ENCODE peak calls at places on chromosomes 3 and 15, in seven cellular contexts. O is epithelial cell of esophagus, Y is HCT116, G is prostate gland, B is AG04450, C is GM23338, X is cardiac muscle cell. S is an unnamed sample.

GRCh38 chr3:126750760-126751129 is 46.7 kb downstream of the CHCHD6 start:
- DNase-seq in C (peak), X (peak), Y (no peak), G (no peak), B (no peak), O (no peak), S (no peak)

GRCh38 chr15:38217181-38217580 is 35.5 kb upstream of the SPRED1 start:
- DNase-seq in G (no peak), X (no peak), B (peak), Y (no peak), O (peak), C (no peak), S (no peak)

GRCh38 chr3:100941046-100941445 is 52.2 kb downstream of the ABI3BP start:
- DNase-seq in O (peak), G (peak), X (no peak), C (no peak), Y (no peak), B (no peak), S (no peak)

GRCh38 chr3:108124337-108125150 is 33.7 kb upstream of the CD47 start:
- DNase-seq in O (no peak), Y (no peak), B (no peak), G (no peak), C (peak), X (no peak), S (no peak)

GRCh38 chr15:26126070-26126469 is 262.9 kb upstream of the ATP10A start:
- DNase-seq in X (no peak), B (no peak), G (peak), C (no peak), Y (no peak), O (no peak), S (no peak)

GRCh38 chr15:77014137-77015081 is 19.5 kb downstream of the PSTPIP1 start:
- DNase-seq in Y (no peak), C (no peak), X (no peak), G (no peak), O (no peak), B (no peak), S (no peak)

GRCh38 chr3:13479582-13480339 is at the start of gene HDAC11:
- DNase-seq in G (peak), B (peak), X (peak), O (peak), Y (peak), C (peak), S (peak)

GRCh38 chr3:181105636-181106035 is 116.1 kb upstream of the DNAJC19 start:
- DNase-seq in O (no peak), X (no peak), B (no peak), Y (no peak), C (no peak), G (no peak), S (no peak)

GRCh38 chr3:37032961-37033360 is 39.6 kb downstream of the MLH1 start:
- DNase-seq in G (peak), X (no peak), B (no peak), C (no peak), O (no peak), Y (no peak), S (no peak)

GRCh38 chr3:124627501-124627908 is 102.7 kb upstream of the UMPS start:
- DNase-seq in O (no peak), X (peak), B (no peak), G (no peak), C (no peak), Y (no peak), S (no peak)

GRCh38 chr3:172281884-172282283 is 166.4 kb downstream of the GHSR start:
- DNase-seq in B (no peak), C (no peak), O (no peak), Y (no peak), G (no peak), X (no peak), S (no peak)

GRCh38 chr3:183490653-183491052 is 62.2 kb upstream of the MCF2L2 start:
- DNase-seq in B (no peak), O (peak), Y (no peak), C (peak), X (peak), G (peak), S (no peak)

GRCh38 chr15:34986326-34987181 is 1.5 kb downstream of the ZNF770 start:
- DNase-seq in Y (no peak), B (no peak), G (no peak), X (peak), O (peak), C (no peak), S (no peak)

GRCh38 chr15:73442968-73443367 is at the start of gene REC114:
- DNase-seq in C (peak), X (no peak), Y (no peak), B (no peak), O (no peak), G (no peak), S (no peak)

GRCh38 chr3:126245811-126246727 is 65.7 kb upstream of the ALDH1L1 start:
- DNase-seq in C (peak), X (peak), B (peak), O (peak), Y (peak), G (peak), S (peak)

GRCh38 chr3:23751485-23751811 is 54.3 kb upstream of the UBE2E1 start:
- DNase-seq in X (peak), C (peak), Y (no peak), G (no peak), O (no peak), B (no peak), S (no peak)

GRCh38 chr15:92818658-92819311 is 81.3 kb upstream of the CHD2 start:
- DNase-seq in X (no peak), C (no peak), B (no peak), Y (no peak), G (no peak), O (peak), S (no peak)

GRCh38 chr15:69939513-69940440 is 157.9 kb downstream of the TLE3 start:
- DNase-seq in G (no peak), B (no peak), C (peak), O (no peak), Y (no peak), X (peak), S (no peak)

GRCh38 chr15:65382921-65383320 is 5.1 kb upstream of the IGDCC3 start:
- DNase-seq in X (no peak), C (no peak), B (no peak), O (no peak), Y (no peak), G (no peak), S (no peak)
- H3K4me3 ChIP-seq in X (no peak), C (no peak), B (no peak), O (no peak), Y (no peak), G (no peak), S (no peak)

GRCh38 chr3:16401273-16401672 is 112.2 kb downstream of the RFTN1 start:
- DNase-seq in X (no peak), B (no peak), O (no peak), C (no peak), Y (no peak), G (no peak), S (no peak)

GRCh38 chr3:16402451-16402850 is 111.0 kb downstream of the RFTN1 start:
- DNase-seq in O (peak), B (no peak), X (no peak), C (no peak), Y (no peak), G (no peak), S (no peak)

GRCh38 chr3:16400143-16400935 is 113.2 kb downstream of the RFTN1 start:
- DNase-seq in G (no peak), O (no peak), B (no peak), C (no peak), X (peak), Y (no peak), S (no peak)

GRCh38 chr3:16398542-16399126 is 114.9 kb downstream of the RFTN1 start:
- DNase-seq in X (no peak), G (no peak), O (no peak), B (no peak), Y (no peak), C (no peak), S (no peak)

DNA sequence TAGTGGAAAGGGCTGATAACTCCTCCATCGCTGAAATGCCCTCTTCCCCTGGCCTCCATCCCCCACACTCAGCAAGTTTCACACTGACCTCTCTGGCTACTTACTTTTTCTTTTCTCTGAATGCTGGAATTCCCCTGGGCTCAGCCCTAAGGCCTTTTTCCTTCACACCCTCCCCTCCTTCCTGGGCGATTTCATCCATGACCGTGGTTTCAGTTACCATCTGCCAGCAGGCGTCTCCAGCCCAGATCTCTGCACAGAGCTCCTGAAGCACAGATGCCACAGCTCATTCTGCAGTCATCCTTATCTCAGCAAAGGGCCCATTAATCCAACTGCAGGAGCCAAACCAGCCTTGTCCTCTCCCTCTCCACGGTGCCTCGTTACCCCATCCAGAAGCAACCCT is 114.0 kb downstream of the RFTN1 start:
- DNase-seq in C (peak), O (peak), Y (no peak), X (peak), G (no peak), B (peak), S (peak)
- TF ChIP-seq CTCF in C (no peak), O (no peak), Y (no peak), X (peak), G (no peak), B (peak), S (peak)

GRCh38 chr15:96349034-96349932 is 18.8 kb downstream of the NR2F2 start:
- DNase-seq in O (no peak), C (no peak), X (no peak), G (no peak), Y (no peak), B (no peak), S (no peak)

GRCh38 chr15:96345560-96346389 is 15.3 kb downstream of the NR2F2 start:
- DNase-seq in C (peak), X (peak), Y (no peak), G (peak), B (no peak), O (peak), S (no peak)

GRCh38 chr15:96346409-96346808 is 15.9 kb downstream of the NR2F2 start:
- DNase-seq in B (no peak), O (peak), G (no peak), X (no peak), C (no peak), Y (no peak), S (no peak)

GRCh38 chr15:96348112-96349027 is 17.9 kb downstream of the NR2F2 start:
- DNase-seq in B (no peak), Y (no peak), O (peak), G (no peak), C (peak), X (no peak), S (no peak)

DNA sequence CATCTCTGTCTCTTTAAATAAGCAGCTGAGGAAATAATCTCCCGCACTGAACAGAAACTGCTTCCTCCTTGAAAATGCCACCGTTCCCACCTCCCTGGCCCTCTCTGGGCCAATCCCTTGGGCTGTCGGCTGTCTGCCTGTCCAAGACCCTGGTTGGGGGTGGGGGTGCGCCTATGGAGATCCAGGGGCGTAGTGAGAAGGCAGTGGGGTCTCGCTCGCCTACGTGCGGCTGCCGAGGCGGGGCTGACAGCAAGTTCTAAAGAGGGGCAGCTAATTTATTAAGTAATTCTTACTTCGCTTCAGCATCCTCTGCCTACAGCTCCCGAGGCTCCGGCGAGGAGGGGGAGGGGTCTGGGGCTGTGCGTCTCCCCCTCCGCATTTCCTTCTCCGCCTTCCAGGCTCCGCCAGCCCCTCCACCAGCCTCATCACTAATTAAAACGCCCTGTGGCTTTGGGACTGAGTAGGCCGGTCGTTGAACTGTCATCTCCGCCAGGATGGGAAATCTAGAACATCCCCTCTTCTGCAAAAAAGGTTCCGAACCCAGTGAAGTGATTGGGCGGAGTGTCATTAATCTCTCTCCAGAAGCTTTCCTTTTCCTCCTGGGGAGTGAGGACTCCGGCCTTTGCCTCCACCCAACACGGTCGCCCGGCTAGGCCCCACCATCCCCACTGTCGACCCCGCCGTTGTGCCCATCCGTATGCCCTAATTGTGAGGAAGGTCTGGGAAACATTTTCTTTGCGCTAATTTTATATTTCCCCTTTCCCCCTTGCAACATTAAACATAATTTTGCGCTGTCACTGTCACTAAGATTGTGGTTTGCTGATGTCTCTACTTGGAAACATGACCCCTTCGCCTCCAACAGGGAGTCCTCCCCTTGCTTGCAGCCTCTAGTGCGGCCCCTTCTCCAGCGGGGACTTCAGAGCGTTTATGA is 16.9 kb downstream of the NR2F2 start:
- DNase-seq in X (no peak), Y (no peak), C (peak), G (no peak), B (no peak), O (peak), S (no peak)
- H3K4me3 ChIP-seq in X (no peak), Y (no peak), C (peak), G (no peak), B (peak), O (peak), S (no peak)

DNA sequence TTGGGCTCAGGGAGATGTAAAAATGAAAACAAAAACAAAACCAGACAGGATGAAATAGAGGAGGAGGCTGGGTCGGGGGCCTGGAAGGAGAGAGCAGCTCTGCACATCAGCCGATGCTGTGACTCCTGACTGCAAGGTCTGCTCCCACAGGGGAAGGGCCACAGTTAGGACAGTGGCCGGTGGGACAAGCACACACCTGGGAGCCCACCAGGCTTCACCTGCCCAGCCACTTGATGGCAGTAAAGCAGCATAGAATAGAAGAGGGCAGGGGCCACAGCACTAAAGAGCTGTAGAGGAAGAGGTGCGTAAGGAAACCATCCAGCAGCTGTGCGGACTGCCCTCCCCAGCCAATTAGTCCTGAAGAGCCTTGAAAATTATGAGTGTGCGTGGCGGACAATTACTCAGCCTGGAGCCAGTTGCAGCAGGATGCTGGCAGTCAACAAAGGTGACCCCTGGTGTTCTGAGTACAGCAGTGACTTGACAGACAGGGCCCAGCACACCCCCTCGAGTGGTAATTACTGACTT is 29.8 kb downstream of the ALS2CL start:
- DNase-seq in C (peak), Y (no peak), B (no peak), G (no peak), O (peak), X (peak), S (no peak)
- TF ChIP-seq CTCF in C (peak), Y (peak), B (no peak), G (no peak), O (peak), X (no peak), S (peak)

DNA sequence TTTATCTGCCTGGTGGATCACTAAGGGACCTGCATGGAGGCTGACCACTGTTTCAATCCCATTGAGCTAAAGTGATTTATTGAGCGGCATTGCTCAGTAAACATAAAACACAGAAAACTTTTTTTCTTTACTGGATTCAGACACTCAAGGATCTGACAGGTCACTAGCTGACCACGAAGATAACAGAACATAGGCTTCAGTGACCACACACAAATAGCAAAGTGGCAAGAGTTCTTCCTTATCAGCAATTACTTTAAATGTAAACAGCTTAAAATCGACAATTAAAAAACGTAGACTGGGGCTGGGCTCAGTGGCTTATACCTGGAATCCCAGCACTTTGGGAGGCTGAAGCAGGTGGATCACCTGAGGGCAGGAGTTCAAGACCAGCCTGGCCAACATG is 48.7 kb downstream of the STAG1 start:
- DNase-seq in C (no peak), X (no peak), B (no peak), Y (no peak), O (no peak), G (no peak), S (no peak)
- H3K4me3 ChIP-seq in C (no peak), X (no peak), B (no peak), Y (no peak), O (no peak), G (no peak), S (no peak)

GRCh38 chr3:41103200-41103599 is 96.1 kb upstream of the CTNNB1 start:
- DNase-seq in Y (no peak), X (no peak), O (no peak), B (no peak), G (peak), C (no peak), S (no peak)
- TF ChIP-seq CTCF in Y (no peak), X (no peak), O (no peak), B (no peak), G (no peak), C (no peak), S (no peak)